ENCODE peak calls at places on chromosomes 6 and 20, in nine cellular contexts. A, B, R, P, K, G, D, C and J are unnamed samples.

GRCh38 chr6:40807484-40807883 is 220.3 kb upstream of the LRFN2 start:
- DNase-seq in P (no peak), D (no peak), R (no peak), C (no peak), B (no peak), G (no peak), A (no peak), K (no peak), J (no peak)

GRCh38 chr20:58236612-58237317 is 8.3 kb upstream of the ANKRD60 start:
- DNase-seq in B (peak; percentile 68), A (peak; percentile 85), G (no peak), K (peak; percentile 50), C (peak; percentile 90), D (peak; percentile 71), R (peak; percentile 27), P (peak; percentile 74), J (peak; percentile 63)

GRCh38 chr6:41257369-41258195 is 28.9 kb downstream of the TREM1 start:
- DNase-seq in P (no peak), A (no peak), R (peak; percentile 34), C (no peak), K (peak; percentile 67), B (peak; percentile 62), D (no peak), G (peak; percentile 46), J (no peak)

GRCh38 chr6:35096129-35096852 is 44.8 kb downstream of the TCP11 start:
- DNase-seq in B (peak; percentile 79), D (no peak), A (no peak), P (no peak), R (peak; percentile 51), G (peak; percentile 52), K (peak; percentile 77), C (no peak), J (peak; percentile 39)

GRCh38 chr20:58670097-58670496 is 19.0 kb downstream of the STX16 start:
- DNase-seq in K (no peak), B (no peak), G (no peak), R (no peak), D (no peak), C (no peak), P (no peak), A (no peak), J (no peak)

GRCh38 chr6:47247227-47247797 is 62.4 kb downstream of the TNFRSF21 start:
- DNase-seq in A (peak; percentile 20), K (no peak), C (no peak), D (no peak), G (no peak), B (no peak), P (no peak), R (no peak), J (no peak)

GRCh38 chr20:50558483-50558925 is 48.3 kb downstream of the PTPN1 start:
- DNase-seq in B (peak; percentile 87), K (no peak), D (no peak), A (no peak), P (no peak), G (peak; percentile 16), C (no peak), R (no peak), J (no peak)

GRCh38 chr6:131199568-131200272 is 64.5 kb downstream of the AKAP7 start:
- DNase-seq in C (peak; percentile 47), G (peak; percentile 12), P (no peak), A (peak; percentile 66), B (peak; percentile 40), K (peak; percentile 47), R (peak; percentile 70), D (peak; percentile 79), J (no peak)

GRCh38 chr20:23889775-23890187 is 10.2 kb upstream of the CST5 start:
- DNase-seq in R (no peak), A (peak; percentile 31), C (peak; percentile 70), P (peak; percentile 76), B (peak; percentile 60), G (peak; percentile 10), D (no peak), K (peak; percentile 29), J (no peak)

GRCh38 chr6:161444464-161444863 is 170.6 kb upstream of the AGPAT4 start:
- DNase-seq in P (no peak), G (no peak), D (no peak), C (no peak), K (no peak), R (peak; percentile 63), A (no peak), B (no peak), J (no peak)

GRCh38 chr20:58699246-58700107 is 6.9 kb downstream of the NPEPL1 start:
- DNase-seq in B (no peak), R (no peak), G (no peak), A (no peak), P (no peak), K (no peak), C (no peak), D (no peak), J (no peak)

GRCh38 chr6:41228616-41229015 is 467 bp downstream of the TREML4 start:
- DNase-seq in C (no peak), B (no peak), K (no peak), R (no peak), P (no peak), A (no peak), D (no peak), G (no peak), J (no peak)

GRCh38 chr6:19804362-19805145 is 32.6 kb upstream of the ID4 start:
- DNase-seq in G (peak; percentile 95), P (peak; percentile 94), K (peak; percentile 97), C (peak; percentile 99), R (peak; percentile 94), B (peak; percentile 96), A (peak; percentile 74), D (no peak), J (no peak)

GRCh38 chr20:59138114-59138602 is 25.5 kb upstream of the ZNF831 start:
- DNase-seq in R (no peak), G (no peak), P (no peak), K (no peak), B (no peak), C (no peak), A (no peak), D (no peak), J (no peak)

GRCh38 chr6:11433860-11434259 is 103.7 kb upstream of the TMEM170B start:
- DNase-seq in A (no peak), C (no peak), G (no peak), K (no peak), R (no peak), B (no peak), P (no peak), D (no peak), J (no peak)

DNA sequence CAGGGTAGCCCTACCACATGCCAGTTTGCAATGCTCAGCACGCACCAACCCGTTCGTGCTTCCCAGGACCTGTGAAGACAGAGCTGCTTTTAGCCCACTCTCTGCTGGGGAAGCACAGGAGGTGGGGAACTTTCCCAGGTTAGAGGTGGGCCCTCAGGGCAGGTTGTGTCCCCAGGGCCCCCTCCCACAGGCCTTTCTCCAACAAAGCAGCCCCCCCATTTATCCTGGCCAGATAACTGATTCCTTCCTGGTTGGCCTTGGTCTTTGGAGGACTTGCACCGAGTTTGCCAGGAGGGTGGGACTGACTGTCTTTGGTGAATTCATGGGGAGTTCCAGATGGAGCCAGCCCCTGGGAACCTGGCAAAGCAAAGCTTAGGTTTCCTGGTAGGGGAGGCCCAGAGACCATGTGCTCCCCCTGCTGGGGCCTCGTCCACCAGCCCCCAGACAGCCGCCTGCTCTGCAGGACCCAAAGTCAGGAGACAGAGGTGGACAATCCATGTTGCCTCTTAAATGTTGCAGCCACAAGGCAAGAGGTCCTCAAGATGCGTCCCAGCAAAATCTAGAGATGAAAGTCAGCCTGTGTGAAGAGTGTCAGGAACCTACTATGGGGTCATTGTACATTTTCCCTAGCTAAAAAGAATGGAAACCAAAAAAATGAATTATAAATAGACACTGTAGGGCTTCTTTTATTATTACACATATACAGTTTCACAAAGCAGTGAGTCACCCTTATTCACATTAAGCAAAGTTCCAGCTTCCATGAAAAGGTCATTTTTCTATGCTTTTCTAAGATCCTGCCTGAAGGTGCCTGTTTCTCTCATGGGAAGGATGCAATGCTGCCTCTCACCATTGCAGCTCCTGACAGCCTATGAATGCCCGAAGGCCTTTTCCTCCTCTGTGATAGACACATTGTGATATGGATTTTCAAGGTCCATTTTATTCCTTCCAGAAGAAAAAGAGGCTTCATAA is 497.8 kb downstream of the PREX1 start:
- DNase-seq in K (no peak), B (no peak), G (no peak), C (peak; percentile 64), A (peak; percentile 60), R (no peak), P (no peak), D (peak; percentile 34), J (no peak)
- TF ChIP-seq CTCF in K (no peak), B (peak; percentile 65), G (peak; percentile 10), C (peak; percentile 48), A (peak; percentile 51), R (peak; percentile 29), P (no peak), D (no peak), J (peak; percentile 39)

GRCh38 chr6:117265425-117266266 is at the start of gene VGLL2:
- DNase-seq in K (peak; percentile 50), R (no peak), C (peak; percentile 61), D (no peak), G (no peak), P (no peak), A (peak; percentile 60), B (no peak), J (peak; percentile 51)
- TF ChIP-seq CTCF in K (no peak), R (peak; percentile 6), C (no peak), D (no peak), G (peak; percentile 5), P (no peak), A (no peak), B (peak; percentile 22), J (peak; percentile 16)

GRCh38 chr6:25889877-25890853 is 16.1 kb upstream of the SLC17A3 start:
- DNase-seq in D (no peak), G (no peak), R (no peak), C (peak; percentile 58), P (no peak), A (no peak), B (peak; percentile 32), K (peak; percentile 41), J (no peak)
- TF ChIP-seq CTCF in D (no peak), G (peak; percentile 51), R (peak; percentile 47), C (peak; percentile 44), P (peak; percentile 35), A (peak; percentile 18), B (peak; percentile 51), K (peak; percentile 41), J (peak; percentile 79)

GRCh38 chr20:2449386-2449785 is 21.2 kb downstream of the SNRPB start:
- DNase-seq in D (no peak), R (no peak), A (no peak), P (no peak), B (no peak), G (no peak), C (no peak), K (no peak), J (no peak)

GRCh38 chr20:2453792-2454191 is 16.8 kb downstream of the SNRPB start:
- DNase-seq in K (no peak), C (no peak), G (no peak), P (no peak), R (no peak), D (no peak), A (no peak), B (no peak), J (no peak)

GRCh38 chr20:2455771-2456497 is 14.7 kb downstream of the SNRPB start:
- DNase-seq in K (no peak), D (no peak), R (no peak), P (no peak), B (no peak), G (no peak), C (no peak), A (no peak), J (no peak)

GRCh38 chr20:2451422-2451821 is 19.2 kb downstream of the SNRPB start:
- DNase-seq in D (no peak), R (no peak), B (no peak), K (no peak), P (no peak), C (no peak), G (no peak), A (no peak), J (no peak)

GRCh38 chr20:2451939-2452732 is 18.5 kb downstream of the SNRPB start:
- DNase-seq in C (peak; percentile 89), K (peak; percentile 56), G (peak; percentile 47), D (peak; percentile 56), A (peak; percentile 55), B (peak; percentile 65), P (peak; percentile 77), R (peak; percentile 59), J (peak; percentile 27)
- TF ChIP-seq CTCF in C (peak; percentile 89), K (peak; percentile 86), G (peak; percentile 87), D (peak; percentile 83), A (peak; percentile 85), B (peak; percentile 95), P (peak; percentile 56), R (peak; percentile 91), J (peak; percentile 74)